ENCODE peak calls at places on chromosome 18, in four cellular contexts. W is K562, N is H1, H is HepG2. C is an unnamed sample.

GRCh38 chr18:32893915-32894314 is 121.1 kb upstream of the KLHL14 start:
- DNase-seq in W (no peak), N (no peak), H (peak), C (no peak)

GRCh38 chr18:11807233-11807632 is 44.0 kb upstream of the CHMP1B start:
- DNase-seq in W (no peak), N (no peak), H (no peak), C (no peak)

GRCh38 chr18:62128157-62128556 is 58.7 kb downstream of the PIGN start:
- DNase-seq in W (no peak), N (no peak), H (no peak), C (peak)

GRCh38 chr18:24138281-24138883 is 480 bp upstream of the CABYR start:
- DNase-seq in W (no peak), N (no peak), H (no peak), C (no peak)

GRCh38 chr18:63850010-63850409 is 37.5 kb upstream of the SERPINB2 start:
- DNase-seq in W (no peak), N (no peak), H (peak), C (peak)

GRCh38 chr18:79405781-79406575 is 10.2 kb downstream of the NFATC1 start:
- DNase-seq in W (no peak), N (no peak), H (no peak), C (peak)

GRCh38 chr18:13611616-13612110 is 114.7 kb downstream of the FAM210A start:
- DNase-seq in W (no peak), N (no peak), H (no peak), C (peak)

GRCh38 chr18:11066038-11066437 is 83.3 kb downstream of the PIEZO2 start:
- DNase-seq in W (no peak), N (no peak), H (no peak), C (no peak)

GRCh38 chr18:50839341-50839740 is 19.5 kb upstream of the MRO start:
- DNase-seq in W (no peak), N (no peak), H (no peak), C (no peak)

GRCh38 chr18:8942909-8943545 is 159.5 kb upstream of the NDUFV2 start:
- DNase-seq in W (no peak), N (no peak), H (no peak), C (no peak)

GRCh38 chr18:28115149-28115550 is 61.8 kb downstream of the CDH2 start:
- DNase-seq in W (no peak), N (no peak), H (peak), C (peak)

GRCh38 chr18:48808476-48808875 is 142.3 kb downstream of the SMAD7 start:
- DNase-seq in W (no peak), N (no peak), H (no peak), C (peak)

GRCh38 chr18:13616525-13617035 is 109.8 kb downstream of the FAM210A start:
- DNase-seq in W (no peak), N (no peak), H (no peak), C (no peak)

GRCh38 chr18:73645175-73645715 is 502.4 kb downstream of the FBXO15 start:
- DNase-seq in W (no peak), N (no peak), H (no peak), C (no peak)

GRCh38 chr18:76620326-76620813 is 125.3 kb upstream of the ZNF516 start:
- DNase-seq in W (no peak), N (no peak), H (no peak), C (peak)

GRCh38 chr18:42047721-42048120 is 92.7 kb downstream of the PIK3C3 start:
- DNase-seq in W (no peak), N (no peak), H (peak), C (peak)

GRCh38 chr18:36572135-36572856 is 256.5 kb downstream of the TPGS2 start:
- DNase-seq in W (peak), N (no peak), H (peak), C (peak)

GRCh38 chr18:34039194-34039593 is 185.5 kb downstream of the NOL4 start:
- DNase-seq in W (no peak), N (no peak), H (no peak), C (peak)
- H3K4me2 ChIP-seq in W (no peak), N (no peak), H (no peak), C (no peak)

DNA sequence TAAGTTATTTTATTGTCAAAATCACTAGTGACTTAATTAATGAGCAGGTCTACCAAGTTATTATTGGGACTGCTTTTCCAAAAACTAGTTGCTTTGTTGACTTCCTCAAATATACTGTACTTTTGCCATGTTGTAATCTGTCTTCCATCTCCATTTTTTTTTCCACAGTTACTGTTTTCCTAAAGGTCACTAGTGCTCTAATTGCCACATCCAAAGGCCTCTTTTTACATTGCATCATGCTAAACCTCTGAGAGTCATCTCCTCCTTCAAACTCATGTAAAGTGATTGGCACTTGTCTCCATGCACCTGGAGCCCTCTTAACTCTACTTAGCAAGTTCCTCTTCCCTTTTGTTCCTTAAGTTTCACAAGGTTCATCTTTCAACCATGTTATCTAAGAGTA is 11.8 kb downstream of the PMAIP1 start:
- DNase-seq in W (no peak), N (no peak), H (no peak), C (no peak)
- TF ChIP-seq JUN in W (peak), N (no peak), H (no peak), C (no peak)

GRCh38 chr18:74732380-74732779 is 134.7 kb downstream of the ZNF407 start:
- DNase-seq in W (no peak), N (no peak), H (no peak), C (no peak)
- TF ChIP-seq POLR2AphosphoS5 in W (no peak), N (no peak), H (no peak), C (no peak)

GRCh38 chr18:22229456-22230124 is 60.2 kb downstream of the GATA6 start:
- DNase-seq in W (no peak), N (no peak), H (no peak), C (no peak)
- H3K4me2 ChIP-seq in W (no peak), N (no peak), H (no peak), C (no peak)

GRCh38 chr18:40911582-40912254 is 1043.3 kb upstream of the PIK3C3 start:
- DNase-seq in W (no peak), N (no peak), H (no peak), C (no peak)

DNA sequence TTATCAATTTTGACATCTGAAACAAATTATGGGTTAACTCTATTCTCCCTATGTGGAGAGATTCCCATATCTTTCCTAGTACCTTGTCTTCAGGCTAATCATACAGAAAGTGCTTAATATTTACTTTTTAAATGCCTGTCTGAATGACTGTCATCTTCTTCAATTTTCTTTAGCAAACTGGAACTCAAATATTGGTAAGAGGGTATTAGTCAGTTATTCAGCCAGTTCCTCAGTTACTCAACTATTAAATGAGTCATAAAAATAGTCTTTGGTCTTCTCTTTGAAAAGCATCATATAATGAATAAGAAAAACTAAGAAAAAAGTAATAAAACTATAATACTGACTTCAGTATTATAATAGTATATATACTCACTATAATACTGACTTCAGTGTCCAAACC is 1037.9 kb upstream of the PIK3C3 start:
- DNase-seq in W (no peak), N (no peak), H (no peak), C (no peak)
- TF ChIP-seq JUN in W (no peak), N (no peak), H (no peak), C (no peak)

GRCh38 chr18:69755041-69755440 is 192.6 kb downstream of the CD226 start:
- DNase-seq in W (no peak), N (no peak), H (no peak), C (no peak)
- TF ChIP-seq POLR2AphosphoS5 in W (no peak), N (no peak), H (no peak), C (no peak)

GRCh38 chr18:31104444-31104843 is 2.2 kb upstream of the DSC2 start:
- DNase-seq in W (no peak), N (no peak), H (no peak), C (no peak)

GRCh38 chr18:31102020-31102684 is at the start of gene DSC2:
- DNase-seq in W (peak), N (peak), H (peak), C (no peak)

GRCh38 chr18:31101148-31102019 is 837 bp downstream of the DSC2 start:
- DNase-seq in W (peak), N (peak), H (peak), C (no peak)

GRCh38 chr18:31103423-31103822 is 1.2 kb upstream of the DSC2 start:
- DNase-seq in W (no peak), N (no peak), H (no peak), C (no peak)

DNA sequence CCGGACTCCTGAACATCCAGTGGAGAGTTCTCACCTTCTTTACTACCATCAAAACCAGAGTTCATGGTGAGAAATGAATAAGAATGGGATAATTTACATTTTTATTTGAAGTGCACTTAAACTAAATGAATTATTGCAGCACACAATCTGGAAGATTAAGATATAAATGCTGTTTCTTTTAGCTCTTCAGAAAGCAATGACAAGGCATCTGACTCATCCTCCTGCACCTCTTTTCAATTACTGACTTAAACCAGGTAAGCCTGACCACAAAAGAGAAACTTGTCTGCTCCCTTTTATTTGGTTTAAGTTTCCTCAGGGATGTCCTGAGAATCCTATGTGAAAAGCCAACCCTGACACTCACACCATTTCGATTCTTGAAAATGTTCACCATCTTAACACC is 720 bp upstream of the DSC2 start:
- DNase-seq in W (no peak), N (no peak), H (no peak), C (no peak)
- H3K4me2 ChIP-seq in W (peak), N (peak), H (peak), C (no peak)

GRCh38 chr18:38493991-38494559 is 928.5 kb upstream of the CELF4 start:
- DNase-seq in W (no peak), N (no peak), H (no peak), C (no peak)
- TF ChIP-seq JUN in W (no peak), N (no peak), H (no peak), C (no peak)

GRCh38 chr18:57789759-57790158 is 13.4 kb downstream of the ATP8B1 start:
- DNase-seq in W (no peak), N (no peak), H (no peak), C (no peak)
- TF ChIP-seq POLR2AphosphoS5 in W (no peak), N (no peak), H (no peak), C (no peak)

DNA sequence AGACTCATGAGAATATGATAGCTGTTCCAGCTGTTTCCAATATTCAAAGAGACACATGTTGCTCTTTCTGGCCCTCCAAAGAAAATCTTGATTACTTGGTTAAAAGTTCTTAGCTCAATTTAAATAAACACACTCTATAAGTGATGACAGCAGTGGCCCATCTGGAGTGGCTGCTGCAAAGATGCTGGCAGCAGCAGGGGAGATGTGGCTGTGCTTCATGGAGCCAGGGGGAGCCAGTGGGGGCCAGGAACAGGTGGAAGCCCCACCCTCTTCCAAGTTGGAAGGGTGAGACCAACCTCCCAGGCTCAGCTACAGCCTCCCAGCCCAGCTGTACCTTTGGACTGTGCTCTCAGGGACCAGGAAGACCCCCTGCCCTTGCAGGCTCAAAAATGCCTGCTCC is 164.7 kb downstream of the CDH19 start:
- DNase-seq in W (no peak), N (no peak), H (no peak), C (no peak)
- H3K4me2 ChIP-seq in W (no peak), N (no peak), H (no peak), C (no peak)

C was measured in endothelial cell of umbilical vein.